ENCODE peak calls at places on chromosomes 2 and 18, in eight cellular contexts. One of them, this sample, is unnamed.

GRCh38 chr2:17373736-17374135 is 144.5 kb downstream of the RAD51AP2 start:
- DNase-seq in activated CD8-positive, alpha-beta memory T cell treated with anti-CD3 and anti-CD28 coated beads for 4 hours: no peak
- DNase-seq in fibroblast of mammary gland: peak
- DNase-seq in AG04449: peak
- DNase-seq in iPS DF 6.9: no peak
- DNase-seq in stimulated activated CD4-positive, alpha-beta T cell treated with anti-CD3 and anti-CD28 coated beads, Interleukin-12 subunit alpha, Interleukin-12 subunit beta, amount 100 ng/mL, for 48 hours: no peak
- DNase-seq in CD4-positive, alpha-beta T cell: no peak
- DNase-seq in M059J: peak
- DNase-seq in this sample: no peak

GRCh38 chr2:100641115-100641415 is 78.3 kb downstream of the PDCL3 start:
- DNase-seq in M059J: no peak
- DNase-seq in CD4-positive, alpha-beta T cell: no peak
- DNase-seq in stimulated activated CD4-positive, alpha-beta T cell treated with anti-CD3 and anti-CD28 coated beads, Interleukin-12 subunit alpha, Interleukin-12 subunit beta, amount 100 ng/mL, for 48 hours: no peak
- DNase-seq in AG04449: no peak
- DNase-seq in activated CD8-positive, alpha-beta memory T cell treated with anti-CD3 and anti-CD28 coated beads for 4 hours: no peak
- DNase-seq in fibroblast of mammary gland: no peak
- DNase-seq in iPS DF 6.9: no peak
- DNase-seq in this sample: no peak

GRCh38 chr18:22108674-22109073 is 60.7 kb upstream of the GATA6 start:
- DNase-seq in fibroblast of mammary gland: peak
- DNase-seq in stimulated activated CD4-positive, alpha-beta T cell treated with anti-CD3 and anti-CD28 coated beads, Interleukin-12 subunit alpha, Interleukin-12 subunit beta, amount 100 ng/mL, for 48 hours: no peak
- DNase-seq in CD4-positive, alpha-beta T cell: no peak
- DNase-seq in AG04449: no peak
- DNase-seq in iPS DF 6.9: no peak
- DNase-seq in M059J: peak
- DNase-seq in activated CD8-positive, alpha-beta memory T cell treated with anti-CD3 and anti-CD28 coated beads for 4 hours: no peak
- DNase-seq in this sample: no peak

GRCh38 chr2:153595939-153596338 is 117.4 kb upstream of the RPRM start:
- DNase-seq in AG04449: no peak
- DNase-seq in iPS DF 6.9: no peak
- DNase-seq in stimulated activated CD4-positive, alpha-beta T cell treated with anti-CD3 and anti-CD28 coated beads, Interleukin-12 subunit alpha, Interleukin-12 subunit beta, amount 100 ng/mL, for 48 hours: no peak
- DNase-seq in M059J: peak
- DNase-seq in activated CD8-positive, alpha-beta memory T cell treated with anti-CD3 and anti-CD28 coated beads for 4 hours: no peak
- DNase-seq in CD4-positive, alpha-beta T cell: no peak
- DNase-seq in fibroblast of mammary gland: peak
- DNase-seq in this sample: no peak

GRCh38 chr2:20496069-20496468 is 49.2 kb downstream of the RHOB start:
- DNase-seq in CD4-positive, alpha-beta T cell: no peak
- DNase-seq in activated CD8-positive, alpha-beta memory T cell treated with anti-CD3 and anti-CD28 coated beads for 4 hours: no peak
- DNase-seq in stimulated activated CD4-positive, alpha-beta T cell treated with anti-CD3 and anti-CD28 coated beads, Interleukin-12 subunit alpha, Interleukin-12 subunit beta, amount 100 ng/mL, for 48 hours: no peak
- DNase-seq in M059J: peak
- DNase-seq in iPS DF 6.9: no peak
- DNase-seq in fibroblast of mammary gland: peak
- DNase-seq in AG04449: peak
- DNase-seq in this sample: no peak

GRCh38 chr2:111121028-111121872 is 536 bp downstream of the BCL2L11 start:
- DNase-seq in AG04449: no peak
- DNase-seq in stimulated activated CD4-positive, alpha-beta T cell treated with anti-CD3 and anti-CD28 coated beads, Interleukin-12 subunit alpha, Interleukin-12 subunit beta, amount 100 ng/mL, for 48 hours: peak
- DNase-seq in activated CD8-positive, alpha-beta memory T cell treated with anti-CD3 and anti-CD28 coated beads for 4 hours: no peak
- DNase-seq in CD4-positive, alpha-beta T cell: peak
- DNase-seq in fibroblast of mammary gland: peak
- DNase-seq in iPS DF 6.9: no peak
- DNase-seq in M059J: peak
- DNase-seq in this sample: no peak

GRCh38 chr18:9802774-9803697 is 82.7 kb upstream of the TXNDC2 start:
- DNase-seq in M059J: no peak
- DNase-seq in stimulated activated CD4-positive, alpha-beta T cell treated with anti-CD3 and anti-CD28 coated beads, Interleukin-12 subunit alpha, Interleukin-12 subunit beta, amount 100 ng/mL, for 48 hours: no peak
- DNase-seq in iPS DF 6.9: no peak
- DNase-seq in AG04449: no peak
- DNase-seq in activated CD8-positive, alpha-beta memory T cell treated with anti-CD3 and anti-CD28 coated beads for 4 hours: no peak
- DNase-seq in fibroblast of mammary gland: peak
- DNase-seq in CD4-positive, alpha-beta T cell: no peak
- DNase-seq in this sample: no peak

GRCh38 chr2:181678033-181678586 is 2.2 kb downstream of the NEUROD1 start:
- DNase-seq in AG04449: peak
- DNase-seq in iPS DF 6.9: no peak
- DNase-seq in CD4-positive, alpha-beta T cell: peak
- DNase-seq in M059J: no peak
- DNase-seq in stimulated activated CD4-positive, alpha-beta T cell treated with anti-CD3 and anti-CD28 coated beads, Interleukin-12 subunit alpha, Interleukin-12 subunit beta, amount 100 ng/mL, for 48 hours: peak
- DNase-seq in fibroblast of mammary gland: peak
- DNase-seq in activated CD8-positive, alpha-beta memory T cell treated with anti-CD3 and anti-CD28 coated beads for 4 hours: peak
- DNase-seq in this sample: no peak

GRCh38 chr2:1582891-1583341 is 161.4 kb downstream of the PXDN start:
- DNase-seq in AG04449: no peak
- DNase-seq in activated CD8-positive, alpha-beta memory T cell treated with anti-CD3 and anti-CD28 coated beads for 4 hours: no peak
- DNase-seq in iPS DF 6.9: no peak
- DNase-seq in M059J: no peak
- DNase-seq in fibroblast of mammary gland: no peak
- DNase-seq in stimulated activated CD4-positive, alpha-beta T cell treated with anti-CD3 and anti-CD28 coated beads, Interleukin-12 subunit alpha, Interleukin-12 subunit beta, amount 100 ng/mL, for 48 hours: no peak
- DNase-seq in CD4-positive, alpha-beta T cell: no peak
- DNase-seq in this sample: no peak

GRCh38 chr2:219713110-219713509 is 85.7 kb downstream of the SLC4A3 start:
- DNase-seq in CD4-positive, alpha-beta T cell: no peak
- DNase-seq in M059J: peak
- DNase-seq in iPS DF 6.9: no peak
- DNase-seq in activated CD8-positive, alpha-beta memory T cell treated with anti-CD3 and anti-CD28 coated beads for 4 hours: no peak
- DNase-seq in stimulated activated CD4-positive, alpha-beta T cell treated with anti-CD3 and anti-CD28 coated beads, Interleukin-12 subunit alpha, Interleukin-12 subunit beta, amount 100 ng/mL, for 48 hours: no peak
- DNase-seq in AG04449: no peak
- DNase-seq in fibroblast of mammary gland: peak
- DNase-seq in this sample: no peak

GRCh38 chr2:7598402-7598801 is 681.2 kb downstream of the RNF144A start:
- DNase-seq in stimulated activated CD4-positive, alpha-beta T cell treated with anti-CD3 and anti-CD28 coated beads, Interleukin-12 subunit alpha, Interleukin-12 subunit beta, amount 100 ng/mL, for 48 hours: no peak
- DNase-seq in fibroblast of mammary gland: no peak
- DNase-seq in M059J: no peak
- DNase-seq in iPS DF 6.9: no peak
- DNase-seq in AG04449: no peak
- DNase-seq in CD4-positive, alpha-beta T cell: no peak
- DNase-seq in activated CD8-positive, alpha-beta memory T cell treated with anti-CD3 and anti-CD28 coated beads for 4 hours: no peak
- DNase-seq in this sample: no peak

GRCh38 chr18:24552218-24552617 is 91.8 kb downstream of the HRH4 start:
- DNase-seq in M059J: no peak
- DNase-seq in fibroblast of mammary gland: no peak
- DNase-seq in stimulated activated CD4-positive, alpha-beta T cell treated with anti-CD3 and anti-CD28 coated beads, Interleukin-12 subunit alpha, Interleukin-12 subunit beta, amount 100 ng/mL, for 48 hours: no peak
- DNase-seq in iPS DF 6.9: no peak
- DNase-seq in AG04449: no peak
- DNase-seq in CD4-positive, alpha-beta T cell: no peak
- DNase-seq in activated CD8-positive, alpha-beta memory T cell treated with anti-CD3 and anti-CD28 coated beads for 4 hours: no peak
- DNase-seq in this sample: no peak

GRCh38 chr2:101200714-101201113 is 49.5 kb upstream of the TBC1D8 start:
- DNase-seq in fibroblast of mammary gland: peak
- DNase-seq in AG04449: no peak
- DNase-seq in iPS DF 6.9: no peak
- DNase-seq in CD4-positive, alpha-beta T cell: no peak
- DNase-seq in activated CD8-positive, alpha-beta memory T cell treated with anti-CD3 and anti-CD28 coated beads for 4 hours: no peak
- DNase-seq in M059J: peak
- DNase-seq in stimulated activated CD4-positive, alpha-beta T cell treated with anti-CD3 and anti-CD28 coated beads, Interleukin-12 subunit alpha, Interleukin-12 subunit beta, amount 100 ng/mL, for 48 hours: no peak
- DNase-seq in this sample: no peak

GRCh38 chr2:36352024-36352398 is 3.6 kb upstream of the CRIM1 start:
- DNase-seq in fibroblast of mammary gland: peak
- DNase-seq in AG04449: no peak
- DNase-seq in stimulated activated CD4-positive, alpha-beta T cell treated with anti-CD3 and anti-CD28 coated beads, Interleukin-12 subunit alpha, Interleukin-12 subunit beta, amount 100 ng/mL, for 48 hours: peak
- DNase-seq in M059J: peak
- DNase-seq in activated CD8-positive, alpha-beta memory T cell treated with anti-CD3 and anti-CD28 coated beads for 4 hours: no peak
- DNase-seq in CD4-positive, alpha-beta T cell: no peak
- DNase-seq in iPS DF 6.9: no peak
- DNase-seq in this sample: no peak

GRCh38 chr18:73774836-73775509 is 372.7 kb downstream of the FBXO15 start:
- DNase-seq in stimulated activated CD4-positive, alpha-beta T cell treated with anti-CD3 and anti-CD28 coated beads, Interleukin-12 subunit alpha, Interleukin-12 subunit beta, amount 100 ng/mL, for 48 hours: no peak
- DNase-seq in iPS DF 6.9: no peak
- DNase-seq in M059J: peak
- DNase-seq in AG04449: no peak
- DNase-seq in fibroblast of mammary gland: peak
- DNase-seq in activated CD8-positive, alpha-beta memory T cell treated with anti-CD3 and anti-CD28 coated beads for 4 hours: no peak
- DNase-seq in CD4-positive, alpha-beta T cell: no peak
- DNase-seq in this sample: no peak

GRCh38 chr2:168118733-168119518 is 128.5 kb downstream of the STK39 start:
- DNase-seq in M059J: peak
- DNase-seq in AG04449: peak
- DNase-seq in stimulated activated CD4-positive, alpha-beta T cell treated with anti-CD3 and anti-CD28 coated beads, Interleukin-12 subunit alpha, Interleukin-12 subunit beta, amount 100 ng/mL, for 48 hours: peak
- DNase-seq in iPS DF 6.9: peak
- DNase-seq in CD4-positive, alpha-beta T cell: no peak
- DNase-seq in fibroblast of mammary gland: peak
- DNase-seq in activated CD8-positive, alpha-beta memory T cell treated with anti-CD3 and anti-CD28 coated beads for 4 hours: no peak
- DNase-seq in this sample: no peak

GRCh38 chr2:170817247-170817998 is 736 bp downstream of the GAD1 start:
- DNase-seq in CD4-positive, alpha-beta T cell: no peak
- DNase-seq in stimulated activated CD4-positive, alpha-beta T cell treated with anti-CD3 and anti-CD28 coated beads, Interleukin-12 subunit alpha, Interleukin-12 subunit beta, amount 100 ng/mL, for 48 hours: no peak
- DNase-seq in activated CD8-positive, alpha-beta memory T cell treated with anti-CD3 and anti-CD28 coated beads for 4 hours: no peak
- DNase-seq in iPS DF 6.9: no peak
- DNase-seq in AG04449: no peak
- DNase-seq in fibroblast of mammary gland: peak
- DNase-seq in M059J: peak
- DNase-seq in this sample: no peak

GRCh38 chr2:219285894-219286425 is 6.8 kb downstream of the DNAJB2 start:
- DNase-seq in stimulated activated CD4-positive, alpha-beta T cell treated with anti-CD3 and anti-CD28 coated beads, Interleukin-12 subunit alpha, Interleukin-12 subunit beta, amount 100 ng/mL, for 48 hours: no peak
- DNase-seq in fibroblast of mammary gland: peak
- DNase-seq in M059J: no peak
- DNase-seq in AG04449: no peak
- DNase-seq in CD4-positive, alpha-beta T cell: no peak
- DNase-seq in activated CD8-positive, alpha-beta memory T cell treated with anti-CD3 and anti-CD28 coated beads for 4 hours: no peak
- DNase-seq in iPS DF 6.9: no peak
- DNase-seq in this sample: no peak

GRCh38 chr2:176612736-176613135 is 343.5 kb downstream of the MTX2 start:
- DNase-seq in M059J: peak
- DNase-seq in iPS DF 6.9: no peak
- DNase-seq in CD4-positive, alpha-beta T cell: no peak
- DNase-seq in AG04449: no peak
- DNase-seq in fibroblast of mammary gland: no peak
- DNase-seq in activated CD8-positive, alpha-beta memory T cell treated with anti-CD3 and anti-CD28 coated beads for 4 hours: no peak
- DNase-seq in stimulated activated CD4-positive, alpha-beta T cell treated with anti-CD3 and anti-CD28 coated beads, Interleukin-12 subunit alpha, Interleukin-12 subunit beta, amount 100 ng/mL, for 48 hours: no peak
- DNase-seq in this sample: no peak

GRCh38 chr2:177265834-177266817 is 1.6 kb upstream of the NFE2L2 start:
- DNase-seq in AG04449: no peak
- DNase-seq in fibroblast of mammary gland: no peak
- DNase-seq in stimulated activated CD4-positive, alpha-beta T cell treated with anti-CD3 and anti-CD28 coated beads, Interleukin-12 subunit alpha, Interleukin-12 subunit beta, amount 100 ng/mL, for 48 hours: no peak
- DNase-seq in activated CD8-positive, alpha-beta memory T cell treated with anti-CD3 and anti-CD28 coated beads for 4 hours: no peak
- DNase-seq in CD4-positive, alpha-beta T cell: no peak
- DNase-seq in iPS DF 6.9: no peak
- DNase-seq in M059J: no peak
- DNase-seq in this sample: no peak

GRCh38 chr2:114729025-114729424 is 286.6 kb downstream of the DPP10 start:
- DNase-seq in M059J: no peak
- DNase-seq in fibroblast of mammary gland: no peak
- DNase-seq in stimulated activated CD4-positive, alpha-beta T cell treated with anti-CD3 and anti-CD28 coated beads, Interleukin-12 subunit alpha, Interleukin-12 subunit beta, amount 100 ng/mL, for 48 hours: no peak
- DNase-seq in CD4-positive, alpha-beta T cell: no peak
- DNase-seq in AG04449: no peak
- DNase-seq in activated CD8-positive, alpha-beta memory T cell treated with anti-CD3 and anti-CD28 coated beads for 4 hours: no peak
- DNase-seq in iPS DF 6.9: no peak
- DNase-seq in this sample: no peak

GRCh38 chr2:224036731-224037376 is 2.2 kb downstream of the SERPINE2 start:
- DNase-seq in activated CD8-positive, alpha-beta memory T cell treated with anti-CD3 and anti-CD28 coated beads for 4 hours: no peak
- DNase-seq in fibroblast of mammary gland: peak
- DNase-seq in CD4-positive, alpha-beta T cell: no peak
- DNase-seq in AG04449: no peak
- DNase-seq in M059J: no peak
- DNase-seq in stimulated activated CD4-positive, alpha-beta T cell treated with anti-CD3 and anti-CD28 coated beads, Interleukin-12 subunit alpha, Interleukin-12 subunit beta, amount 100 ng/mL, for 48 hours: no peak
- DNase-seq in iPS DF 6.9: no peak
- DNase-seq in this sample: no peak

GRCh38 chr18:58229162-58229561 is 185.1 kb downstream of the NEDD4L start:
- DNase-seq in M059J: no peak
- DNase-seq in iPS DF 6.9: no peak
- DNase-seq in fibroblast of mammary gland: no peak
- DNase-seq in AG04449: no peak
- DNase-seq in stimulated activated CD4-positive, alpha-beta T cell treated with anti-CD3 and anti-CD28 coated beads, Interleukin-12 subunit alpha, Interleukin-12 subunit beta, amount 100 ng/mL, for 48 hours: no peak
- DNase-seq in activated CD8-positive, alpha-beta memory T cell treated with anti-CD3 and anti-CD28 coated beads for 4 hours: no peak
- DNase-seq in CD4-positive, alpha-beta T cell: no peak
- DNase-seq in this sample: no peak